ENCODE peak calls at places on chromosomes 16 and 17, in four cellular contexts. I is HepG2, W is GM12878, E is H1. B is an unnamed sample.

GRCh38 chr17:82273327-82274133 is at the start of gene CSNK1D:
- DNase-seq in I (peak; percentile 85), W (peak; percentile 33), E (peak; percentile 97), B (peak; percentile 95)

GRCh38 chr16:29811170-29811895 is 660 bp upstream of the PRRT2 start:
- DNase-seq in I (peak; percentile 95), W (peak; percentile 72), E (peak; percentile 90), B (peak; percentile 50)

GRCh38 chr17:79221597-79221996 is 147.0 kb downstream of the ENGASE start:
- DNase-seq in I (no peak), W (no peak), E (no peak), B (no peak)

GRCh38 chr17:45942284-45942683 is 47.9 kb downstream of the MAPT start:
- DNase-seq in I (no peak), W (no peak), E (no peak), B (no peak)

GRCh38 chr17:74815671-74816370 is 39.7 kb upstream of the NAT9 start:
- DNase-seq in I (no peak), W (no peak), E (peak; percentile 77), B (peak; percentile 46)

GRCh38 chr16:13307255-13307654 is 405.9 kb downstream of the SHISA9 start:
- DNase-seq in I (no peak), W (no peak), E (no peak), B (no peak)

GRCh38 chr17:80035937-80036714 is at the start of gene CCDC40:
- DNase-seq in I (peak; percentile 72), W (no peak), E (peak; percentile 91), B (peak; percentile 94)

GRCh38 chr16:71474864-71475263 is 12.8 kb upstream of the ZNF23 start:
- DNase-seq in I (no peak), W (no peak), E (no peak), B (no peak)

GRCh38 chr17:66900126-66901010 is 64.1 kb upstream of the CACNG4 start:
- DNase-seq in I (peak; percentile 33), W (no peak), E (no peak), B (peak; percentile 28)

GRCh38 chr17:48471807-48472484 is 41.9 kb upstream of the SKAP1 start:
- DNase-seq in I (no peak), W (no peak), E (no peak), B (no peak)

GRCh38 chr16:19809693-19810092 is 75.0 kb downstream of the GPRC5B start:
- DNase-seq in I (no peak), W (no peak), E (no peak), B (no peak)

GRCh38 chr16:24723663-24724062 is 5.8 kb upstream of the TNRC6A start:
- DNase-seq in I (no peak), W (no peak), E (no peak), B (no peak)

GRCh38 chr17:55726440-55726839 is 3.8 kb upstream of the TMEM100 start:
- DNase-seq in I (no peak), W (no peak), E (no peak), B (no peak)

GRCh38 chr16:30972872-30973271 is 12.1 kb upstream of the HSD3B7 start:
- DNase-seq in I (peak; percentile 38), W (no peak), E (no peak), B (no peak)

GRCh38 chr17:56599093-56599492 is 5.6 kb downstream of the NOG start:
- DNase-seq in I (no peak), W (no peak), E (no peak), B (no peak)

GRCh38 chr17:3974980-3975379 is 10.7 kb upstream of the ATP2A3 start:
- DNase-seq in I (no peak), W (no peak), E (no peak), B (no peak)

GRCh38 chr16:52547834-52548215 is 882 bp upstream of the TOX3 start:
- DNase-seq in I (no peak), W (no peak), E (no peak), B (no peak)

DNA sequence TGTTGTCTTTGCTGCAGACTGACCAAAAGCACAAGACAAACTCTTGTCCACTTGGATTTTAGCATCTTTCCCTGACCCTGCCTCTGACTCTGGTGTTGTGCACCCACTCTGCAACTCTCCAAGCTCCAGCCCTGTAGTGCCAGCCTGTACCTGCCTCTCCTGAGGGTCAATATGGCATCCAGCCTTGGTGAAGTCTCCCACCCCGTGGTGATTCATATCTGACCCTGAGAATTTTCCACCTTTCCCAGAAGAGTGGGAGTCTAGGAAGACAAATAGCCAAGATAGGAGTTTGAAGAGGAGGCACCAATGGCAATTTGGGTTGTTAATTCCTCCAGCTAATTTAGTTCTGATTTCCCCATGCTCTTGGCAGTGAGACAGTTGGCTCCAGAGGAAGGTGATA is 416.1 kb downstream of the MAF start:
- DNase-seq in I (no peak), W (no peak), E (no peak), B (no peak)
- TF ChIP-seq ZNF274 in I (no peak), W (no peak), E (no peak), B (no peak)

GRCh38 chr17:2054740-2055493 is at the start of gene HIC1:
- DNase-seq in I (peak; percentile 24), W (no peak), E (peak; percentile 90), B (peak; percentile 67)

GRCh38 chr17:2057130-2057713 is 2.3 kb downstream of the HIC1 start:
- DNase-seq in I (no peak), W (no peak), E (peak; percentile 64), B (no peak)

GRCh38 chr17:2055494-2056220 is 754 bp downstream of the HIC1 start:
- DNase-seq in I (no peak), W (no peak), E (no peak), B (no peak)

GRCh38 chr17:2057714-2058520 is 3.0 kb downstream of the HIC1 start:
- DNase-seq in I (no peak), W (no peak), E (peak; percentile 70), B (no peak)

DNA sequence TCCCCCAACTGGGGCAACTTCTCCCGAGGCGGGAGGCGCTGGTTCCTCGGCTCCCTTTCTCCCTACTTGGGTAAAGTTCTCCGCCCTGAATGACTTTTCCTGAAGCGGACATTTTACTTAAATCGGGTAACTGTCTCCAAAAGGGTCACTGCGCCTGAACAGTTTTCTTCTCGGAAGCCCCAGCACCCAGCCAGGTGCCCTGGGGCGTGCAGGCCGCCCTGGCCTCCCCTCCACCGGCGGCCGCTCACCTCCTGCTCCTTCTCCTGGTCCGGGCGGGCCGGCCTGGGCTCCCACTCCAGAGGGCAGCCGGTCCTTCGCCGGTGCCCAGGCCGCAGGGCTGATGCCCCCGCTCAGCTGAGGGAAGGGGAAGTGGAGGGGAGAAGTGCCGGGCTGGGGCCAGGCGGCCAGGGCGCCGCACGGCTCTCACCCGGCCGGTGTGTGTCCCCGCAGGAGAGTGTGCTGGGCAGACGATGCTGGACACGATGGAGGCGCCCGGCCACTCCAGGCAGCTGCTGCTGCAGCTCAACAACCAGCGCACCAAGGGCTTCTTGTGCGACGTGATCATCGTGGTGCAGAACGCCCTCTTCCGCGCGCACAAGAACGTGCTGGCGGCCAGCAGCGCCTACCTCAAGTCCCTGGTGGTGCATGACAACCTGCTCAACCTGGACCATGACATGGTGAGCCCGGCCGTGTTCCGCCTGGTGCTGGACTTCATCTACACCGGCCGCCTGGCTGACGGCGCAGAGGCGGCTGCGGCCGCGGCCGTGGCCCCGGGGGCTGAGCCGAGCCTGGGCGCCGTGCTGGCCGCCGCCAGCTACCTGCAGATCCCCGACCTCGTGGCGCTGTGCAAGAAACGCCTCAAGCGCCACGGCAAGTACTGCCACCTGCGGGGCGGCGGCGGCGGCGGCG is 1.6 kb downstream of the HIC1 start:
- DNase-seq in I (no peak), W (no peak), E (peak; percentile 68), B (no peak)
- TF ChIP-seq ATF3 in I (no peak), W (no peak), E (no peak), B (no peak)

GRCh38 chr16:7083086-7083485 is 249.6 kb upstream of the RBFOX1 start:
- DNase-seq in I (no peak), W (no peak), E (no peak), B (no peak)

GRCh38 chr16:7090628-7091115 is 242.0 kb upstream of the RBFOX1 start:
- DNase-seq in I (no peak), W (no peak), E (no peak), B (no peak)

GRCh38 chr16:7085776-7086175 is 246.9 kb upstream of the RBFOX1 start:
- DNase-seq in I (no peak), W (no peak), E (no peak), B (no peak)

GRCh38 chr16:7086842-7087616 is 245.6 kb upstream of the RBFOX1 start:
- DNase-seq in I (peak; percentile 33), W (no peak), E (peak; percentile 78), B (no peak)
- TF ChIP-seq HDAC6 in I (no peak), W (no peak), E (no peak), B (no peak)

DNA sequence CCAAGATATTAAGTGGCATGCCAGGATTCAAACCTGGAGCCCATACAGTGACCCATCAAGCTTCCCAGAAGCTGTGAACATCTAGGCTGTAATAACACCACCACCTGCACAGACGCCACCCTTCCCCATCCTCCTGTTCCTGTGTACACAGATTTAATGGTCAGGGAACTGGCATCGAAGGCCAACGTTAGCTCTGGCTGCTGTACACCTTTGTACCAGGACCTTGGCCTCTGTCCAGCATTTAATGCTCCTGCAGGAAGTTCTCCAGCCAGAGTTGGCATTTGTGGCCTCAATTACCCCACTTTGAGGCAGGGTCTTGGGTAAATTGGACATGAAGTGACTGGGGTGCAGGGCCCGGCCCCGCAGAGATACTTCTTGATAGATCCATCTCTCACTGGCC is 49.3 kb downstream of the SCNN1B start:
- DNase-seq in I (no peak), W (no peak), E (no peak), B (no peak)
- TF ChIP-seq ZNF274 in I (no peak), W (no peak), E (no peak), B (no peak)

DNA sequence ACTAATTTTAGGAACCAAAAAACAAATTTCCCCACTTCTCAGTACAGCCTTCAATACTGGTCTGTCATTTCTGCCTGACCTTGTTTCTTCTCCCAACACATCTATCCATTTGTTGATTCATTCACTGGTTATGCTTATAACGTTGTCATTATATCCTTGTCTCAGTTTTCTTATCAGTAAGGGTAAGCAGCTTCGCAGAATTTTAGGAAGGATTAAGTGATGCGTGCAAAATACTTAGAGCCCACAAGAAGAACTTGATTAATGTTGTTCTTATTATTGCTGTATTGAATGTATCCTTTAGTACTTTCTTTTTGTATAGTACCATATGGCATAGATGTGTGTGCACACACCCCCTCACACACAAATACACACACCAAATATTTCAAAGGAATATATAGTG is 403.5 kb upstream of the HSBP1 start:
- DNase-seq in I (no peak), W (no peak), E (no peak), B (no peak)
- TF ChIP-seq ATF3 in I (no peak), W (no peak), E (no peak), B (no peak)

GRCh38 chr16:44655-45054 is 8.8 kb downstream of the POLR3K start:
- DNase-seq in I (no peak), W (no peak), E (no peak), B (no peak)
- TF ChIP-seq HDAC6 in I (no peak), W (no peak), E (no peak), B (no peak)

GRCh38 chr16:87333101-87333500 is 15.9 kb upstream of the C16orf95 start:
- DNase-seq in I (no peak), W (no peak), E (no peak), B (no peak)
- TF ChIP-seq ZNF274 in I (no peak), W (no peak), E (no peak), B (no peak)